ENCODE peak calls at places on chromosomes 12 and 14, in nine cellular contexts. U, H, C, N, M, O, S, F and W are unnamed samples.

GRCh38 chr12:121579190-121579791 is 1.5 kb downstream of the KDM2B start:
- DNase-seq in U (peak; percentile 54), H (peak; percentile 55), C (peak; percentile 59), N (peak; percentile 41), M (peak; percentile 75), O (peak; percentile 89), S (peak; percentile 11), F (no peak), W (no peak)

GRCh38 chr12:132582058-132582420 is 28.3 kb downstream of the LRCOL1 start:
- DNase-seq in U (no peak), H (no peak), C (peak; percentile 84), N (no peak), M (no peak), O (no peak), S (no peak), F (no peak), W (no peak)

GRCh38 chr12:117441751-117442150 is 80.3 kb upstream of the NOS1 start:
- DNase-seq in U (no peak), H (no peak), C (no peak), N (no peak), M (peak; percentile 75), O (no peak), S (peak; percentile 22), F (no peak), W (no peak)

GRCh38 chr12:49923035-49923644 is 19.4 kb upstream of the FAIM2 start:
- DNase-seq in U (no peak), H (no peak), C (no peak), N (no peak), M (no peak), O (peak; percentile 63), S (no peak), F (peak; percentile 30), W (no peak)

GRCh38 chr14:72816287-72816686 is 77.6 kb downstream of the DPF3 start:
- DNase-seq in U (no peak), H (no peak), C (no peak), N (no peak), M (no peak), O (no peak), S (no peak), F (no peak), W (no peak)

GRCh38 chr12:76952995-76953394 is 74.2 kb upstream of the CSRP2 start:
- DNase-seq in U (no peak), H (no peak), C (no peak), N (no peak), M (no peak), O (no peak), S (peak; percentile 7), F (no peak), W (no peak)

GRCh38 chr14:64234877-64235651 is 59.1 kb downstream of the ESR2 start:
- DNase-seq in U (peak; percentile 37), H (no peak), C (no peak), N (no peak), M (no peak), O (no peak), S (no peak), F (peak; percentile 62), W (no peak)

GRCh38 chr14:54606631-54607133 is 39.8 kb downstream of the SAMD4A start:
- DNase-seq in U (no peak), H (no peak), C (no peak), N (no peak), M (no peak), O (no peak), S (no peak), F (no peak), W (no peak)

GRCh38 chr14:68027276-68027675 is 207.7 kb downstream of the RAD51B start:
- DNase-seq in U (no peak), H (no peak), C (no peak), N (no peak), M (no peak), O (no peak), S (no peak), F (no peak), W (no peak)

GRCh38 chr14:55416866-55417265 is 5.2 kb upstream of the ATG14 start:
- DNase-seq in U (peak; percentile 56), H (peak; percentile 66), C (peak; percentile 58), N (no peak), M (no peak), O (no peak), S (no peak), F (no peak), W (no peak)

GRCh38 chr12:48446372-48446771 is 26.0 kb upstream of the ANP32D start:
- DNase-seq in U (no peak), H (no peak), C (no peak), N (no peak), M (no peak), O (no peak), S (no peak), F (no peak), W (no peak)

GRCh38 chr12:116832353-116832752 is 48.9 kb downstream of the HRK start:
- DNase-seq in U (no peak), H (no peak), C (no peak), N (no peak), M (no peak), O (no peak), S (peak; percentile 40), F (no peak), W (no peak)

GRCh38 chr14:89826581-89826980 is 127.9 kb downstream of the EFCAB11 start:
- DNase-seq in U (no peak), H (no peak), C (no peak), N (no peak), M (no peak), O (no peak), S (no peak), F (no peak), W (no peak)

DNA sequence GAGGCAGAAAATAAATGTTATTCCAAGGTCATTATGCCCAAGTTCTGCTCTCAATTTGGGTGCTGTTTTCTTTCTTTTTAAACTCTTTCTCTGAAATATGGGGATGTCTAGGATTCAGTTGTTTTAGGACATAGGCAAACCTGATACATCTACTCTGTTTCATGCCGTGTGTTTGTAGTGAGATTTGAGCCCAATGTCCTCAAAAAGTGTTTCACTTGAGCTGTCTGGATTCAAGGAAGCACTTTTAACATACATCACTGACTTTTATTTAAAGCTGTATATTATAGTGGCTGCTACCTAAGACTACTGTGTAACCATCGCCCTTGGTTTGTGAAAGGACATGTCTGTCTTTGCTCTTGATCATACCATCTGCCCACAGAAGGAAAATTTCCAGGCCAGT is 709.3 kb upstream of the STXBP6 start:
- DNase-seq in U (no peak), H (no peak), C (no peak), N (no peak), M (no peak), O (no peak), S (no peak), F (no peak), W (no peak)
- H3K9me3 ChIP-seq in U (no peaks in the 10 kb centered on the region), H (no peaks in the 10 kb centered on the region), C (no peaks in the 10 kb centered on the region), N (no peaks in the 10 kb centered on the region), M (no peaks in the 10 kb centered on the region), O (no peaks in the 10 kb centered on the region), S (no peaks in the 10 kb centered on the region), F (no peaks in the 10 kb centered on the region), W (no peaks in the 10 kb centered on the region)

GRCh38 chr12:6867407-6868210 is at the start of gene TPI1:
- DNase-seq in U (peak; percentile 90), H (peak; percentile 83), C (peak; percentile 67), N (peak; percentile 87), M (peak; percentile 96), O (peak; percentile 92), S (peak; percentile 86), F (peak; percentile 90), W (peak; percentile 98)
- TF ChIP-seq POLR2AphosphoS5 in U (peak; percentile 99), H (peak; percentile 95), C (peak; percentile 97), N (peak; percentile 77), M (peak; percentile 99), O (peak; percentile 100), S (peak; percentile 90), F (peak; percentile 100), W (peak; percentile 94)

DNA sequence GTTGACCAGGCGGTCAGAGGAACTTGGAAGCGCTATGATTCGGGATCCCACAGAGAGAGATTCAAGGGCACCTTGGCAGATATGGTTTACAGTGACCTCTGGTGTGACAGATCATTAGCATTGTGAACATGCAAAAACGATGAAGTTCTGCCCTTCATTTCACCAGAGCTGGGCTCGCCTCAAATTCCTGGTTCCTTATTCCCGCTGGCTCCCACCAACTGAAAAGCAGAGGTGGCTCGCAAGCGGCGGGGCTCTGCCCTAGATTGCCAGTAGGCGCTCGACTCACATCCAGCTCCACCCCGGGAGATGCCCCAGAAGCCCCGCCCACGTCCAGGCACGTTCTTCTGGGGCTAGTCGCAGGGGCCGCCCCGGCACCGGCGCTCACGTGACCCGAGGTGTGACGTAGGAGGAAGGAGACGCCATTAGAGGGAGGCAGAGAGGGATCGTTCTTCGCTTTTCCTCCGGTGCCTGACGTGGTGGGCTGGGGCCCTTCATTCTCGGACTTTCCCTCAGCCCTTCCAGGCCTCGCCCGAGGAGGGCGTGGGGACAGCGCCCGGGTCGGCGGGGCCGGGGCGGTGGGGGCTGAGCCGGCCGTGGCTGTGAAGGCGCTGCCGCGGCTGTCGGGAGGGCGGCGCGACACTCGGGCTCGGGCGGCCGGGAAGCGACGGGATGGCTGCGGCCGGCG is at the start of gene RAB21:
- DNase-seq in U (peak; percentile 99), H (peak; percentile 98), C (peak; percentile 98), N (peak; percentile 99), M (peak; percentile 99), O (peak; percentile 100), S (peak; percentile 97), F (peak; percentile 98), W (peak; percentile 99)
- TF ChIP-seq POLR2A in U (peak; percentile 90), H (peak; percentile 84), C (peak; percentile 96), N (no peak), M (peak; percentile 93), O (peak; percentile 61), S (peak; percentile 94), F (peak; percentile 86), W (peak; percentile 93)

GRCh38 chr14:45786266-45786665 is 533.3 kb upstream of the MIS18BP1 start:
- DNase-seq in U (no peak), H (no peak), C (no peak), N (no peak), M (no peak), O (no peak), S (no peak), F (no peak), W (no peak)

GRCh38 chr14:45790293-45790692 is 537.3 kb upstream of the MIS18BP1 start:
- DNase-seq in U (no peak), H (no peak), C (no peak), N (no peak), M (no peak), O (no peak), S (no peak), F (no peak), W (no peak)

GRCh38 chr14:45785240-45785639 is 532.2 kb upstream of the MIS18BP1 start:
- DNase-seq in U (peak; percentile 76), H (no peak), C (no peak), N (peak; percentile 82), M (no peak), O (no peak), S (no peak), F (no peak), W (no peak)

GRCh38 chr14:45793081-45793480 is 540.1 kb upstream of the MIS18BP1 start:
- DNase-seq in U (no peak), H (no peak), C (no peak), N (peak; percentile 62), M (no peak), O (no peak), S (no peak), F (no peak), W (no peak)

DNA sequence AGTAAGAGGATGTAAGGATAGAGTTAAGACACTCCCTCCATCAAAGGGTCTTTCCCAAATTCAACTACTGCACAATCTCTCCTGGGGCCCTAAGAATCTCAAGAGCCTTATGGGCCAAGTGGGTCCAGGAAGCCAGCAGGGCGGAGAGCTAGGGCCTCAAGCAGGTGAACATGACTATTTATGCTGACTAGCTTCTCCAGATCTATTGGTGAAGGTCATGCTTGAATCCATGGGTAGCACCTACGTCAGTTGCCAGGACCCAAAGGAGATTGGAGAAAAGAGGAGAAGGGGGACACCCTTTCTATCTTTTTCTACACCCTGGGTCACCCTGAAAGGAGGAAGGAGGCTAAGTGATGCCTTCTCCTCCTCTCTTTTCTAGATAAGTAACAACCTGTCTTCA is 534.2 kb upstream of the MIS18BP1 start:
- DNase-seq in U (no peak), H (no peak), C (no peak), N (no peak), M (no peak), O (no peak), S (no peak), F (no peak), W (no peak)
- H3K9me3 ChIP-seq in U (peaks cover 15% of the 10 kb centered on the region), H (no peaks in the 10 kb centered on the region), C (peaks cover 39% of the 10 kb centered on the region), N (peaks cover 39% of the 10 kb centered on the region), M (peaks cover 3% of the 10 kb centered on the region), O (peaks cover 67% of the 10 kb centered on the region), S (no peaks in the 10 kb centered on the region), F (peaks cover 15% of the 10 kb centered on the region), W (no peaks in the 10 kb centered on the region)